ENCODE peak calls at places on chromosomes 5 and 9, in seven cellular contexts. U is CD8-positive, alpha-beta T cell; N is mesothelial cell of epicardium; C is bronchial epithelial cell; D is WTC11; G is MCF 10A; B is GM10248. R is an unnamed sample.
A peak's percentile ranks its signal among the peaks of the same experiment; 100 is the strongest.

GRCh38 chr9:122227576-122227903 is 1.2 kb downstream of the LHX6 start:
- DNase-seq in C (no peak), N (no peak), D (no peak), U (no peak), B (no peak), G (no peak), R (no peak)

GRCh38 chr9:121823451-121824169 is 172.2 kb downstream of the DAB2IP start:
- DNase-seq in N (no peak), C (no peak), D (no peak), G (no peak), U (no peak), B (no peak), R (no peak)

GRCh38 chr5:179887802-179888201 is 19.9 kb downstream of the TBC1D9B start:
- DNase-seq in B (no peak), C (no peak), D (no peak), G (no peak), N (no peak), U (no peak), R (no peak)

GRCh38 chr9:34662544-34663295 is at the start of gene CCL27:
- DNase-seq in U (no peak), N (no peak), D (no peak), C (peak; percentile 80), B (no peak), G (peak; percentile 38), R (no peak)

GRCh38 chr5:31270396-31270795 is 76.9 kb downstream of the CDH6 start:
- DNase-seq in G (peak; percentile 36), B (no peak), C (peak; percentile 8), N (no peak), U (no peak), D (no peak), R (no peak)

GRCh38 chr9:81492710-81493447 is 196.5 kb downstream of the TLE1 start:
- DNase-seq in B (no peak), U (no peak), C (peak; percentile 98), G (peak; percentile 91), N (no peak), D (no peak), R (no peak)

GRCh38 chr5:79133657-79134451 is 22.2 kb downstream of the BHMT start:
- DNase-seq in N (no peak), D (peak; percentile 76), G (peak; percentile 84), U (peak; percentile 47), B (peak; percentile 61), C (peak; percentile 74), R (peak; percentile 76)

GRCh38 chr9:128419061-128419925 is 1.4 kb upstream of the CERCAM start:
- DNase-seq in B (no peak), D (no peak), N (peak; percentile 45), G (no peak), U (no peak), C (no peak), R (no peak)

GRCh38 chr5:146137967-146138403 is 32.6 kb upstream of the PLAC8L1 start:
- DNase-seq in G (peak; percentile 90), D (no peak), N (no peak), C (peak; percentile 61), B (no peak), U (no peak), R (no peak)

GRCh38 chr5:23994581-23995370 is 487.4 kb downstream of the PRDM9 start:
- DNase-seq in C (no peak), G (peak; percentile 14), U (no peak), D (no peak), B (no peak), N (no peak), R (no peak)

GRCh38 chr9:95116002-95116819 is 201.3 kb downstream of the FANCC start:
- DNase-seq in N (no peak), C (peak; percentile 73), G (peak; percentile 66), U (no peak), D (no peak), B (no peak), R (no peak)

GRCh38 chr9:97889941-97890557 is 32.3 kb downstream of the TRMO start:
- DNase-seq in U (peak; percentile 52), G (peak; percentile 54), B (peak; percentile 65), C (no peak), D (peak; percentile 81), N (no peak), R (no peak)

GRCh38 chr9:104831681-104832080 is 67.8 kb downstream of the NIPSNAP3B start:
- DNase-seq in C (peak; percentile 94), D (no peak), U (no peak), B (no peak), N (no peak), G (peak; percentile 37), R (no peak)

GRCh38 chr9:2477755-2478154 is 143.8 kb upstream of the VLDLR start:
- DNase-seq in U (no peak), D (no peak), G (no peak), N (no peak), B (no peak), C (peak; percentile 15), R (no peak)

GRCh38 chr9:127903557-127904475 is 4.4 kb upstream of the ST6GALNAC6 start:
- DNase-seq in D (peak; percentile 83), C (no peak), U (peak; percentile 56), B (peak; percentile 69), G (no peak), N (no peak), R (no peak)

GRCh38 chr9:25517701-25518100 is 160.5 kb downstream of the TUSC1 start:
- DNase-seq in C (no peak), N (no peak), B (no peak), D (no peak), U (no peak), G (no peak), R (no peak)

GRCh38 chr9:129757045-129757444 is 4.2 kb upstream of the PTGES start:
- DNase-seq in U (no peak), B (no peak), D (no peak), N (no peak), C (no peak), G (no peak), R (no peak)

GRCh38 chr9:129522351-129522750 is 98.5 kb downstream of the C9orf50 start:
- DNase-seq in B (no peak), G (no peak), N (no peak), D (no peak), U (no peak), C (no peak), R (no peak)

GRCh38 chr9:126398403-126399058 is 71.9 kb downstream of the MVB12B start:
- DNase-seq in D (peak; percentile 86), C (peak; percentile 40), N (peak; percentile 66), G (peak; percentile 68), U (peak; percentile 57), B (peak; percentile 83), R (peak; percentile 80)

GRCh38 chr9:78325343-78325742 is 28.4 kb downstream of the PSAT1 start:
- DNase-seq in G (no peak), N (no peak), C (no peak), B (no peak), U (no peak), D (no peak), R (peak; percentile 53)

GRCh38 chr5:1348986-1349245 is 4.0 kb upstream of the CLPTM1L start:
- DNase-seq in B (no peak), C (no peak), G (no peak), U (no peak), N (no peak), D (no peak), R (no peak)
- TF ChIP-seq CTCF in B (no peak), C (no peak), G (no peak), U (no peak), N (no peak), D (no peak), R (no peak)

DNA sequence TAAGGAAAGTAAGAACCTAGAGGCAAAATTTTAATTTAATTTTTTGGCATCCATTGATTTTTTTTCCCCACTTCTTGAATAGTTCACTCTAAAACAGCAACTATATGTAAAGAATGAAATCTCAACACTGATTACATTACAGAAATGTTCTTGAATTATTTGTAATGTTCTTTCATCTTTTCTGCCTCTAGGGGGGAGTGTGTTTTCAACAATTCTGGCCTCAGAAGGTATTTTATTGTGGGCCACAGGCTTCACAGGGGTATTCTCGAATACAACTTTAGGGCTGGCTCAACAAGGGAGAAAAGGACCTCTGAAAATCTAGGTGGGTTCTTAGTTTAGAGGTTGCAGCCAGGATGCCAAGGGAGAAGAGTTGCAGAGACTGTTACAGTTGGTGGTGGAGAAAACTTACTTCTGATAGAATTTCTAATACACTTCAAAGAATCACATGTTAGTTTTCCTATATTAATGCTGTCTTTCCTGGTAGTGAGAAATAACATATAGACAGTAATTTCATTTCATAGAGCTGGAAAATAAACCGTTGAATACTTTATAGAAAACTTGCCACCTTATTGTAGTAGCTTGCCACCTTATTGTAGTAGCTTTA is 3.6 kb upstream of the NPR3 start:
- DNase-seq in U (no peak), C (peak; percentile 32), N (no peak), B (peak; percentile 25), G (peak; percentile 50), D (no peak), R (no peak)
- TF ChIP-seq CTCF in U (no peak), C (peak; percentile 32), N (peak; percentile 71), B (peak; percentile 26), G (peak; percentile 53), D (no peak), R (peak; percentile 36)

GRCh38 chr9:74645007-74645639 is 148.0 kb downstream of the RORB start:
- DNase-seq in C (peak; percentile 25), N (no peak), D (no peak), B (peak; percentile 11), U (no peak), G (peak; percentile 33), R (no peak)
- TF ChIP-seq CTCF in C (peak; percentile 56), N (peak; percentile 54), D (peak; percentile 36), B (peak; percentile 62), U (peak; percentile 16), G (peak; percentile 64), R (peak; percentile 53)

GRCh38 chr9:37917801-37918664 is 14.1 kb upstream of the SLC25A51 start:
- DNase-seq in C (no peak), B (no peak), G (no peak), N (no peak), D (no peak), U (no peak), R (no peak)

GRCh38 chr9:37920471-37921167 is 16.7 kb upstream of the SLC25A51 start:
- DNase-seq in B (peak; percentile 53), G (no peak), C (no peak), U (no peak), N (no peak), D (peak; percentile 59), R (peak; percentile 32)

GRCh38 chr9:37919956-37920335 is 16.0 kb upstream of the SLC25A51 start:
- DNase-seq in C (no peak), B (no peak), G (no peak), N (no peak), D (no peak), U (no peak), R (peak; percentile 12)

GRCh38 chr9:37918665-37919165 is 14.8 kb upstream of the SLC25A51 start:
- DNase-seq in G (no peak), U (no peak), B (no peak), C (no peak), N (no peak), D (no peak), R (no peak)

DNA sequence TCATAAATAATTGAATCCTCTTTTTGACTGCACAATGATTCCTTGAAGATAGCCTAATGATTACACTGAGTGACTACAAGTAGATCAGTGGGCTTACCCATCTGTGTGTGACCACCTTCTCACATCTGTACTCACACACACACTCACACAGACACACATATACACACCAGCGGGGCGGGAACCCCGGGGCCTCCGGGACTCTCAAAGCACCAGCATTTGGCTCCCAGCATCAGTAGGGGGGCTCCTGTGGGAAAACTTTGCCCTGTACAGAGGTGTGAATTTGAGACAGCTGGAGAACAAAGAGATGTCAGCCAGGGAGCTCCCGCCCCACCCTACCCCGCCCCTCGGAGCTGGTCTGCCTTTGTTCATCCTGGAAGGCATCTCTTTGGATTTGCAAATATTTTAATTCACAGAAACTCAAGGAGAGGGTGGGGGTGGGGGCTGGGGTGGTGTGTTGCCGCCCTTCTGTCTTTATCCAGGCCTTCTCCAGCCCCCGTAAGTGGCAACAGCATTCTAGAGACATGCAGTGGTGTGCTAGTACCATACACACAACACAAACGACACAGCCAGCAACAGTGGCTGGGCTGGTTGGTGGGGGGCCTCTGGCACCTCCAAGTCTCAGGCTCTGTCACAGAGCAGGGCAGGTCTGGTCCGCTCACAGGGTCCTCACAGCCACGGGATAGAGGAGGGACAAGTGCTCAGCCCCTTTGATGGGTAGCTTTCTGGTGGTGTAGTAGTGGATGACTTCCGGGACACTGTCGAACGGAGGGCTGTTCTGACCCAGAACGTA is 15.4 kb upstream of the SLC25A51 start:
- DNase-seq in N (no peak), B (no peak), G (no peak), D (no peak), C (no peak), U (no peak), R (peak; percentile 5)
- TF ChIP-seq CTCF in N (no peak), B (no peak), G (no peak), D (no peak), C (no peak), U (no peak), R (no peak)

R was measured in dorsolateral prefrontal cortex.